ENCODE peak calls at places on chromosome 21, in eight cellular contexts. M is WTC11, F is left lung, Q is GM12864, V is lung, J is heart left ventricle, I is heart right ventricle, E is RWPE1. G is an unnamed sample.

GRCh38 chr21:16742116-16742515 is 770.7 kb upstream of the CXADR start:
- DNase-seq in E (no peak), J (peak), V (no peak), F (peak), M (no peak), Q (no peak), I (peak), G (no peak)

GRCh38 chr21:41802684-41803083 is 35.8 kb upstream of the RIPK4 start:
- DNase-seq in I (peak), V (no peak), J (peak), E (no peak), Q (no peak), F (no peak), M (no peak), G (no peak)

GRCh38 chr21:18893411-18893810 is 489.8 kb upstream of the TMPRSS15 start:
- DNase-seq in M (no peak), F (no peak), V (no peak), Q (no peak), E (no peak), J (no peak), I (no peak), G (no peak)

GRCh38 chr21:42844411-42845113 is 34.8 kb downstream of the WDR4 start:
- DNase-seq in E (no peak), I (peak), Q (no peak), M (peak), V (peak), F (peak), J (peak), G (no peak)

GRCh38 chr21:19268634-19269138 is 865.1 kb upstream of the TMPRSS15 start:
- DNase-seq in E (no peak), I (no peak), Q (no peak), M (no peak), J (no peak), V (no peak), F (no peak), G (no peak)

GRCh38 chr21:40143822-40144525 is 276.7 kb downstream of the PCP4 start:
- DNase-seq in I (peak), J (no peak), Q (no peak), F (no peak), E (peak), V (no peak), M (peak), G (peak)

GRCh38 chr21:20999567-21000169 is 1.5 kb downstream of the NCAM2 start:
- DNase-seq in F (no peak), M (peak), I (peak), J (no peak), V (no peak), Q (no peak), E (peak), G (peak)

GRCh38 chr21:25732091-25732760 is 2.5 kb downstream of the ATP5PF start:
- DNase-seq in Q (no peak), V (no peak), J (no peak), I (peak), F (no peak), E (no peak), M (no peak), G (no peak)

GRCh38 chr21:28975401-28975800 is 17.3 kb downstream of the LTN1 start:
- DNase-seq in J (no peak), V (no peak), E (no peak), I (no peak), M (no peak), F (no peak), Q (no peak), G (no peak)

GRCh38 chr21:20004353-20004752 is 993.9 kb upstream of the NCAM2 start:
- DNase-seq in F (no peak), Q (no peak), I (peak), V (no peak), E (no peak), M (no peak), J (no peak), G (no peak)

GRCh38 chr21:42702720-42703119 is 49.3 kb downstream of the PDE9A start:
- DNase-seq in E (no peak), F (no peak), J (peak), M (no peak), V (no peak), I (no peak), Q (no peak), G (no peak)

GRCh38 chr21:16634522-16634914 is 878.3 kb upstream of the CXADR start:
- DNase-seq in M (peak), Q (no peak), V (no peak), I (no peak), J (no peak), E (no peak), F (no peak), G (no peak)

GRCh38 chr21:28833181-28833580 is 159.5 kb downstream of the LTN1 start:
- DNase-seq in M (no peak), F (no peak), Q (no peak), V (no peak), E (no peak), I (no peak), J (no peak), G (no peak)

GRCh38 chr21:40445349-40445921 is 401.5 kb downstream of the DSCAM start:
- DNase-seq in E (no peak), M (no peak), F (no peak), I (no peak), V (no peak), J (no peak), Q (no peak), G (no peak)

GRCh38 chr21:31426235-31426797 is 82.3 kb upstream of the TIAM1 start:
- DNase-seq in Q (no peak), V (no peak), E (no peak), J (no peak), F (no peak), M (no peak), I (no peak), G (no peak)

GRCh38 chr21:24938592-24938991 is 668.7 kb downstream of the MRPL39 start:
- DNase-seq in V (no peak), J (no peak), F (no peak), I (no peak), Q (no peak), M (no peak), E (no peak), G (no peak)

GRCh38 chr21:42350271-42350885 is 416 bp downstream of the TFF2 start:
- DNase-seq in J (no peak), Q (no peak), E (no peak), M (no peak), I (no peak), V (no peak), F (no peak), G (no peak)

GRCh38 chr21:31184462-31184861 is 146.2 kb upstream of the KRTAP19-8 start:
- DNase-seq in Q (peak), V (no peak), J (no peak), I (no peak), F (no peak), E (no peak), M (no peak), G (no peak)

GRCh38 chr21:29540289-29540688 is 241.6 kb downstream of the BACH1 start:
- DNase-seq in Q (no peak), I (no peak), M (no peak), E (no peak), F (no peak), J (no peak), V (no peak), G (no peak)

GRCh38 chr21:35512321-35512720 is 463.2 kb upstream of the RUNX1 start:
- DNase-seq in V (no peak), Q (no peak), F (no peak), I (no peak), M (no peak), E (no peak), J (no peak), G (no peak)

GRCh38 chr21:31088196-31088751 is 50.0 kb upstream of the KRTAP19-8 start:
- DNase-seq in J (no peak), Q (no peak), E (no peak), I (no peak), M (peak), F (no peak), V (no peak), G (no peak)

GRCh38 chr21:15929536-15929935 is 199.8 kb downstream of the USP25 start:
- DNase-seq in Q (no peak), J (no peak), E (no peak), I (no peak), V (no peak), M (no peak), F (no peak), G (no peak)

GRCh38 chr21:14273736-14274538 is 58.0 kb downstream of the RBM11 start:
- DNase-seq in M (peak), J (peak), E (no peak), I (peak), V (peak), F (peak), Q (no peak), G (peak)

GRCh38 chr21:24759348-24760118 is 847.7 kb downstream of the MRPL39 start:
- DNase-seq in V (no peak), I (no peak), J (no peak), F (no peak), Q (no peak), E (no peak), M (no peak), G (no peak)

GRCh38 chr21:41537356-41537755 is 29.4 kb upstream of the TMPRSS2 start:
- DNase-seq in F (no peak), J (no peak), M (no peak), I (no peak), E (no peak), Q (no peak), V (no peak), G (no peak)

GRCh38 chr21:41477641-41478318 is 30.2 kb downstream of the TMPRSS2 start:
- DNase-seq in Q (no peak), I (no peak), V (no peak), E (no peak), J (no peak), M (peak), F (no peak), G (no peak)

GRCh38 chr21:43207868-43208267 is 39.1 kb downstream of the CRYAA start:
- DNase-seq in J (no peak), F (peak), V (no peak), I (no peak), E (no peak), Q (no peak), M (peak), G (no peak)

GRCh38 chr21:44730028-44730395 is 18.6 kb upstream of the TSPEAR start:
- DNase-seq in V (no peak), I (no peak), M (no peak), F (no peak), Q (no peak), J (no peak), E (no peak), G (no peak)

GRCh38 chr21:16928439-16928838 is 584.4 kb upstream of the CXADR start:
- DNase-seq in E (no peak), Q (no peak), F (no peak), J (no peak), M (no peak), V (no peak), I (no peak), G (no peak)

GRCh38 chr21:30248844-30249243 is 32.9 kb upstream of the CLDN8 start:
- DNase-seq in E (no peak), M (no peak), J (no peak), I (no peak), V (no peak), F (no peak), Q (no peak), G (no peak)

GRCh38 chr21:28253378-28253777 is 739.3 kb downstream of the LTN1 start:
- DNase-seq in I (no peak), E (peak), V (no peak), Q (no peak), M (no peak), F (no peak), J (no peak), G (no peak)

GRCh38 chr21:34807146-34807880 is 138.5 kb downstream of the CLIC6 start:
- DNase-seq in Q (peak), E (peak), V (no peak), J (no peak), F (no peak), M (no peak), I (no peak), G (no peak)

GRCh38 chr21:17455028-17455353 is 57.9 kb upstream of the CXADR start:
- DNase-seq in E (no peak), V (no peak), F (no peak), I (no peak), M (no peak), J (no peak), Q (no peak), G (no peak)

GRCh38 chr21:15517394-15517793 is 212.4 kb upstream of the USP25 start:
- DNase-seq in Q (no peak), J (no peak), V (no peak), F (no peak), E (no peak), I (no peak), M (no peak), G (no peak)

GRCh38 chr21:41794600-41794999 is 27.7 kb upstream of the RIPK4 start:
- DNase-seq in I (no peak), Q (no peak), E (no peak), J (no peak), F (no peak), V (no peak), M (no peak), G (no peak)

GRCh38 chr21:44771896-44772525 is 29.6 kb downstream of the UBE2G2 start:
- DNase-seq in V (no peak), Q (no peak), E (no peak), J (no peak), M (no peak), F (no peak), I (no peak), G (no peak)

GRCh38 chr21:29185172-29185571 is 54.7 kb downstream of the MAP3K7CL start:
- DNase-seq in M (no peak), J (no peak), I (no peak), Q (no peak), V (no peak), F (no peak), E (no peak), G (no peak)

GRCh38 chr21:29721242-29721641 is 218.6 kb downstream of the GRIK1 start:
- DNase-seq in M (no peak), F (no peak), Q (no peak), V (no peak), E (no peak), I (no peak), J (no peak), G (no peak)

GRCh38 chr21:43283136-43283924 is 114.5 kb downstream of the CRYAA start:
- DNase-seq in E (no peak), V (no peak), F (no peak), I (no peak), M (no peak), Q (no peak), J (peak), G (no peak)

DNA sequence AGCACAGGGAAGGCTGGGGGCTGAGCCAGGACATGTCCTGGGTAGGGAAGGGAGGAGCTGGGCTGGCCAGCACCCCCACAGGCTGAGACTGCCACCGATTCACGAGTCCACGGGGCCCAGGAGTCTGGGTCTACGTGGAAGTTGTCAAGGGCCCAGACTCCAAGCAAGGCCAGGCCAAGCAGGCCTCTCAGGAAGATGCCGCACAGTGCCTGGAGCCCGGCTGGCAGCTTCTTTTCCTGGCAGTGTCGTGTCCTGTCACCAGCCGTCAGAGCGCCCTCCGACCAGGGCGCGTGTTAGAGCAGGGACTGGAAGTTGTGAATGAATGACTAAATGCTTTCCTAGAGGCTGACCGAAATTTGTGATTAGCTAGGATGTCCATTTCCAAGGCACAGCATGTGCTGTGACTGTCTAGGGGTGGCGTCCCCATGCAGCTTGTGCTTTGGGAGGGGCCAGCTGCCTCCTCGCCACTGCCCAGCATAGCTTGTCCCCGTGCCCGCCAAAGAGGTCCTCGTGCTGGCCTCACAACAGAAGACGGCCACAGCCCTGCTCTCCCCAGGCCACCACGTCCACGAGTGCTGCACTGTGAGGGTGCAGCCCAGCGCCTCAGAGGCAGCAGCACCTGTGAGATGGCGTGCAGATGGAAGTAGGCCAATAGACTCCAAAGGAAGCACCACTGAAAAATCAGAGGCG is 147.4 kb upstream of the COL6A1 start:
- DNase-seq in E (no peak), F (no peak), I (no peak), M (no peak), J (no peak), V (no peak), Q (no peak), G (no peak)
- TF ChIP-seq CTCF in E (no peak), F (no peak), I (no peak), M (no peak), J (no peak), V (no peak), Q (no peak), G (no peak)

DNA sequence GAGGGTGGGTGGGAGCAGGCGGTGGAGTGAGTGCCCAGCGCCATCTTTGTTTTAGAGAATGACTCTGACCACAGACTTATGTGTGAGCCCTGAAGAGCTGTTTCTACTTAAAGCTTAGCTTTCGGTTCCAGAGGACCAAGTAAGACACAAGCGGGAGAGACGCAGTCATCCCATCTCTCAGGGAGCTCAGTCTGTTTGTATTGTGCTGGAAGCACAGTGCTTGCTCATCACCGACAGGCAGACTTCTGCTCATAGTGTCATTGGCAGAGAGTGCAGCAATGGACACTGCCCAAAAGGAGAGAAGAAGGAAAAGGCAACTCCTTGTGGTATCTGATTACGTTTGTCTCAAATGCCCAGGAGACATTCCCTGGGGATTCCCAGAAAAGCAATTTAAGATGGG is 65.8 kb downstream of the KCNJ15 start:
- DNase-seq in M (no peak), J (no peak), I (no peak), E (no peak), Q (no peak), F (no peak), V (no peak), G (no peak)
- TF ChIP-seq CTCF in M (no peak), J (no peak), I (no peak), E (no peak), Q (no peak), F (no peak), V (no peak), G (no peak)

DNA sequence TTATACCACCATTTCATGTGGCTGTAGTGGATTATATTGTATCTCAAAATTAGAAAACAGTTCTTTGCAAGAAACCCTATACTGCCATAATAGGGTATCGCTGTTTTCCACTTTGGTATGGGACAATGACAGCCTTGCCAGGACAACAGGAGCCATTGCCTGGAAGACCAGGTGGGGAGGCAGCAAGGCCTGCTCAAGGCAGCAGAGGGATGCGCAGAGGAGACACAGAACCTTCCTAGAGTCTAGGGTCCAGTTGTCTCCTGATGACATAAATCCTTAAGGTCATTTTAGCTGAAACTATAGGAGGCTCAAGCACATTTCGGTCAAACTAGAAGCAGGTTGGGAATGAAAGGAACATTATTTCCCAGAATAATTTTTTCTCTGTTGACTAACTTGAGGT is 27.6 kb downstream of the IFNGR2 start:
- DNase-seq in Q (no peak), E (no peak), V (no peak), I (no peak), M (no peak), F (no peak), J (no peak), G (no peak)
- TF ChIP-seq CTCF in Q (no peak), E (no peak), V (no peak), I (no peak), M (no peak), F (no peak), J (no peak), G (no peak)

DNA sequence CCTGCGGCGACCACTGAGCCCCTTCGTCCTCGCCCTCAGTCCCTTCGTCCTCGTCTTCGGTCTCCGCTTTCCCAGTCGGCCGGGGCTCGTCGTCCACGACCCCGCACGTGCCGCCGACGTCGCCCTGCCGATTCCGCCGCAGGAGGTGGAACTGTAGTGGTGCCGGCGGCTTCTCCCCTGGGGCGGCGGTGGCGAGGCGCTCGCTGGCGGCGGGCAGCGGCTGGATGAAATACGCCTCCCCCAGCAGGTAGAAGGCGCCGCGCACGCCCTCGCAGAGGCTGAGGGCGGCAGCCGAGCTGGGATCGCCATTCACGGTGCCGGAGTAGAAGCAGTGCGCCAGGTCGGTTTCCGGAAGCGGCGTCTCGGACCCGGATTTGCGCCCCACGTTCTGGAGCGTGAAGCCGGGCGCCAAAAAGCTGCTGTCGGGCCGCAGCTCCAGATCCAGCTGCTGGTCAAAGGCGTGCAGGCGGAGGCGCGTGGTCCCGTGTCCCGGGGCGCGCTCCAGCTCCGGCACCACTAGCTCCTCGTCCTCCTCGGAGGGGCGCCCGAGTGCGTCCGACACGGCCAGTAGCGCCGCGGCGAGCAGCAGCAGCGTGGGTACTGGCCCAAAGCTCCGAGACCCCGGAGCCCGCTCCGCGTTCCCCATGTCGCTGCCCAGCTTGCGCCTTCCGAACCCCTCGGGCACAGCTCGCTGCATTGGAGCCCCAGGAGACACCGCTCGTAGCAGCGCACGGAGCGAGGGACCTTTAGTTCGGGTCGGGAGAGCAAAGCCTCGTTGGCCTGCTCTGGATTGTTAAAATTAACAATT is 747 bp downstream of the ADAMTS1 start:
- DNase-seq in F (peak), I (peak), J (peak), Q (no peak), M (peak), V (no peak), E (peak), G (peak)
- TF ChIP-seq CTCF in F (peak), I (peak), J (no peak), Q (no peak), M (no peak), V (no peak), E (peak), G (no peak)

DNA sequence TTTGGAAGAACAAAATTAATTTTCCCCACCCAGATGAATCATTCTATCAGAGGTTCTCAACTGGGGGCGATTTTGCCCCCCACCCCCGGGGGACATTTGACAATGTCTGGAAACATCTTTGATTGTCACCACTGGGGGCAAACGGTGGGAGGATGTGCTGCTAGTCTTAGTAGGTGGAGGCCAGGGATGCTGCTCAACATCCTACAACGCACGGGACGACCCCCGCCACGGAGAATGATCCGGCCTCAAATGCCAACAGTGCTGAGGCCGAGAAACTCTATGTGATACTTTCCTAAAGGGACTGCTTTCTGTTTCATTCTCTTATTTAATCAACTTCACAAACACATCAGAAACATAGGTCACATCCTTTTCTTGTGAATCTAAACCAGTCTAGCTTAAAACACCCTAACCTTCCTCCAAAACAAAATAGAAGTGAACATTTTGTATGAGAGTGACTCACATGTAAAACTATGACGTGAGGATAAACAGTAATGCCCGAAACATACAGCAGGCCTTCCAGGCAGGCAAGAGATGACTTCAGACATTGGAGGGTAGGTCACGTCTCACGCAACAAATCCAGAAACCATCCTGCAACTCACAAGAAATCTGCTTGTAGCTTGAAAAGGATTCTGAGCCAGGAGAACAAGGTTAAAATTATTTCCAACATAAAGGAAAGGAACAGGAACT is 37.2 kb upstream of the ETS2 start:
- DNase-seq in I (no peak), V (no peak), F (no peak), M (no peak), E (peak), J (no peak), Q (no peak), G (no peak)
- TF ChIP-seq CTCF in I (no peak), V (no peak), F (no peak), M (no peak), E (no peak), J (no peak), Q (no peak), G (no peak)

G was measured in glutamatergic neuron.